ENCODE peak calls at places on chromosome 13, in seven cellular contexts. F is uterus, I is DND-41, H is gastrocnemius medialis, Y is mucosa of descending colon, A is left ventricle myocardium inferior, Z is adrenal gland. J is an unnamed sample.

GRCh38 chr13:37995052-37995451 is 125.5 kb upstream of the TRPC4 start:
- DNase-seq in F (no peak), I (no peak), H (no peak), Y (no peak), A (no peak), Z (no peak), J (peak; percentile 36)

GRCh38 chr13:26480246-26480855 is 77.1 kb upstream of the WASF3 start:
- DNase-seq in F (no peak), I (no peak), H (no peak), Y (no peak), A (no peak), Z (no peak), J (peak; percentile 56)

GRCh38 chr13:24217601-24218281 is 57.2 kb downstream of the SPATA13 start:
- DNase-seq in F (no peak), I (no peak), H (no peak), Y (peak; percentile 82), A (no peak), Z (no peak), J (peak; percentile 64)

GRCh38 chr13:53341144-53341510 is 312.5 kb downstream of the OLFM4 start:
- DNase-seq in F (no peak), I (no peak), H (no peak), Y (no peak), A (no peak), Z (no peak), J (no peak)

GRCh38 chr13:114027046-114027760 is 53.3 kb upstream of the C13orf46 start:
- DNase-seq in F (no peak), I (no peak), H (no peak), Y (no peak), A (peak; percentile 66), Z (no peak), J (peak; percentile 36)

GRCh38 chr13:30416471-30416870 is 5.8 kb upstream of the UBE2L5 start:
- DNase-seq in F (no peak), I (no peak), H (no peak), Y (no peak), A (no peak), Z (no peak), J (no peak)

GRCh38 chr13:110877737-110878136 is 37.1 kb downstream of the ANKRD10 start:
- DNase-seq in F (no peak), I (no peak), H (no peak), Y (no peak), A (no peak), Z (no peak), J (no peak)

GRCh38 chr13:110344320-110344719 is 37.2 kb downstream of the COL4A2 start:
- DNase-seq in F (peak; percentile 4), I (no peak), H (no peak), Y (no peak), A (no peak), Z (no peak), J (no peak)

GRCh38 chr13:66513728-66514127 is 716.4 kb downstream of the PCDH9 start:
- DNase-seq in F (no peak), I (no peak), H (no peak), Y (no peak), A (no peak), Z (no peak), J (peak; percentile 46)

GRCh38 chr13:65943024-65943423 is 1287.1 kb downstream of the PCDH9 start:
- DNase-seq in F (no peak), I (no peak), H (no peak), Y (no peak), A (no peak), Z (no peak), J (peak; percentile 78)

GRCh38 chr13:36131215-36131930 is at the start of gene DCLK1:
- DNase-seq in F (peak; percentile 76), I (no peak), H (peak; percentile 61), Y (peak; percentile 45), A (peak; percentile 80), Z (no peak), J (peak; percentile 43)

GRCh38 chr13:30918662-30919405 is 12.8 kb downstream of the MEDAG start:
- DNase-seq in F (no peak), I (no peak), H (no peak), Y (no peak), A (no peak), Z (no peak), J (no peak)

GRCh38 chr13:39105110-39105509 is 66.9 kb downstream of the NHLRC3 start:
- DNase-seq in F (no peak), I (no peak), H (no peak), Y (no peak), A (no peak), Z (no peak), J (peak; percentile 25)

GRCh38 chr13:113991676-113992179 is 17.9 kb upstream of the C13orf46 start:
- DNase-seq in F (no peak), I (no peak), H (no peak), Y (no peak), A (no peak), Z (no peak), J (no peak)

GRCh38 chr13:113853518-113854237 is 10.2 kb downstream of the GAS6 start:
- DNase-seq in F (peak; percentile 23), I (no peak), H (peak; percentile 9), Y (no peak), A (peak; percentile 35), Z (peak; percentile 21), J (peak; percentile 63)

GRCh38 chr13:80262051-80262695 is 78.8 kb downstream of the SPRY2 start:
- DNase-seq in F (no peak), I (no peak), H (no peak), Y (no peak), A (no peak), Z (no peak), J (no peak)

GRCh38 chr13:106036870-106037269 is 498.6 kb downstream of the EFNB2 start:
- DNase-seq in F (no peak), I (no peak), H (no peak), Y (peak; percentile 32), A (no peak), Z (no peak), J (no peak)

GRCh38 chr13:23020246-23020843 is 160.4 kb upstream of the SGCG start:
- DNase-seq in F (peak; percentile 23), I (peak; percentile 43), H (peak; percentile 24), Y (no peak), A (no peak), Z (peak; percentile 19), J (peak; percentile 68)

DNA sequence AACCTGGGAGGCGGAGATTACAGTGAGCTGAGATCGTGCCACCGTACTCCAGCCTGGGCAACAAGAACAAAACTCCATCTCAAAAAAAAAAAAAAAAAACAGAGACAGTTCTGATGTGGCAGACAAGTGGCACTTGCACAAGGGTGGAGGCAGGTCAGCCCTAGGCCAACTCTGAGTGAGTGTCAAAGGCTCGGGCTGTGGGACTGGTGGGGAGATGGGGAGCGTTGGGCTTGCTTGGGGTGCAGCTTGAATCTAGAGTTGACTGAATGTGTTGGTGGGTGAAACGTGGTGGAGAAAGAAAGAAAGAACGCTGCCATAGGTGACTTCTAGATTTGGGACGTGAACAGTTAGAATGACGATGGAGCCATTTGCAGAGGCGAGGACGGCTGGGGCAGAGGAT is 121.3 kb upstream of the SPACA7 start:
- DNase-seq in F (no peak), I (no peak), H (no peak), Y (no peak), A (no peak), Z (no peak), J (no peak)
- H3K4me3 ChIP-seq in F (no peak overlapping the region), I (no peak overlapping the region), H (no peak overlapping the region), Y (no peak overlapping the region), A (no peak overlapping the region), Z (no peak overlapping the region), J (no peak overlapping the region)

GRCh38 chr13:72656357-72656756 is 71.1 kb downstream of the MZT1 start:
- DNase-seq in F (no peak), I (no peak), H (no peak), Y (no peak), A (no peak), Z (no peak), J (no peak)

GRCh38 chr13:72652681-72653080 is 74.7 kb downstream of the MZT1 start:
- DNase-seq in F (no peak), I (no peak), H (no peak), Y (no peak), A (no peak), Z (no peak), J (peak; percentile 36)

GRCh38 chr13:72645521-72645920 is 81.9 kb downstream of the MZT1 start:
- DNase-seq in F (no peak), I (no peak), H (no peak), Y (no peak), A (no peak), Z (no peak), J (no peak)

GRCh38 chr13:72648513-72649065 is 78.8 kb downstream of the MZT1 start:
- DNase-seq in F (no peak), I (no peak), H (no peak), Y (no peak), A (no peak), Z (no peak), J (no peak)

DNA sequence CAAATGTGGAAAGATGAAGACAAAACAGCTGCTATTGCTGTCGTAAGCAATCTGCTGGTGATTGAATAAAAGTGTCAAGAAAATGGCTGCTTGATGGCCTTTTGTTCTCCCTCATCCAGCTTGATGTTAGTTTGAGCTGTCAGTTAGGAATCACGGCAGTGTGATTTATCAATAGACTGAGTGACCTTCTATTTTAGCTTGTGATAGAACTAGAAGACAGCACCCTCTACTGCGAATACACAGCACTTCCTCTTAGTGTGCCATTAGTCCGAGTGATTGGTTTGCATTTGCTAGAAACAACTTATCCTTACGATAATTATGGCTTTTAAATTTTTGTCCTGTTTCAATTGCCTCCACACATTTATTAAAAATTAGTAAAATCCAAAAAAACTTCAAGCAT is 76.2 kb downstream of the MZT1 start:
- DNase-seq in F (no peak), I (no peak), H (no peak), Y (no peak), A (no peak), Z (peak; percentile 19), J (no peak)
- TF ChIP-seq CTCF in F (no peak), I (peak; percentile 36), H (no peak), Y (no peak), A (peak; percentile 31), Z (peak; percentile 58), J (peak; percentile 10)

DNA sequence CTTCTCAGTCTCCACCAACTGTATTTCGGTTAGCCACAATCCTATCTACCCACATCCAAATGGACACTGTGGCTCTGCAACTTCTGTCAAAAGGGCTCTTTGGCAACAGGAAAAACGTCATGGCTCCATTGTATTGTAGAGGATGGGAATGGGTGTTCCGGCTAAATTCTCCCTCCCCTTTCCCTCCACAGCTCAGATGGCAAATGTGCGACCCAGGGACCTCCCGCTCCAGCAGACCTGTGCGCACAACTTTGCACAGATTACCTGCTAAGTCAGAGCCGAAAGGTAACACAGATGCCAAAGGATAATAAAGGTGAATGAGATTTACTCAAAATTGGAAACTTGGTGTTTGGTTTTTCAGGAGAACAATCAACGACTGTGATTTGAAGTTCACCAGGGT is 948 bp upstream of the KL start:
- DNase-seq in F (no peak), I (no peak), H (no peak), Y (no peak), A (no peak), Z (no peak), J (no peak)
- H3K4me3 ChIP-seq in F (peak overlapping the region; percentile 17), I (no peak overlapping the region), H (peak overlapping the region; percentile 48), Y (no peak overlapping the region), A (peak overlapping the region; percentile 76), Z (no peak overlapping the region), J (no peak overlapping the region)

GRCh38 chr13:25222740-25223139 is 50.7 kb upstream of the AMER2 start:
- DNase-seq in F (no peak), I (no peak), H (no peak), Y (no peak), A (no peak), Z (no peak), J (no peak)

GRCh38 chr13:25225970-25226369 is 53.9 kb upstream of the AMER2 start:
- DNase-seq in F (no peak), I (no peak), H (no peak), Y (no peak), A (no peak), Z (no peak), J (no peak)

GRCh38 chr13:25227690-25228089 is 55.6 kb upstream of the AMER2 start:
- DNase-seq in F (no peak), I (no peak), H (no peak), Y (no peak), A (no peak), Z (no peak), J (no peak)

GRCh38 chr13:25224151-25224550 is 52.1 kb upstream of the AMER2 start:
- DNase-seq in F (no peak), I (no peak), H (no peak), Y (no peak), A (no peak), Z (no peak), J (no peak)
- TF ChIP-seq CTCF in F (no peak), I (no peak), H (no peak), Y (no peak), A (no peak), Z (no peak), J (no peak)

J was measured in cardiac fibroblast.